ENCODE peak calls at places on chromosomes 4 and X, in six cellular contexts. R is stimulated activated CD4-positive, alpha-beta T cell treated with anti-CD3 and anti-CD28 coated beads, Interleukin-15, amount 100 ng/mL, for 1 hour; H is neuronal stem cell; I is amniotic epithelial cell; W is T-cell; L is stimulated activated CD8-positive, alpha-beta memory T cell treated with anti-CD3 and anti-CD28 coated beads, Interleukin-4, amount 100 ng/mL, for 24 hours. E is an unnamed sample.

GRCh38 chr4:167219090-167219489 is 15.2 kb downstream of the SPOCK3 start:
- DNase-seq in R (no peak), H (no peak), I (no peak), W (no peak), L (no peak), E (no peak)

GRCh38 chr4:74109116-74109791 is 10.3 kb upstream of the CXCL2 start:
- DNase-seq in R (no peak), H (no peak), I (peak; percentile 99), W (no peak), L (no peak), E (peak; percentile 75)

GRCh38 chr4:138492178-138492577 is 250.0 kb upstream of the SLC7A11 start:
- DNase-seq in R (no peak), H (no peak), I (no peak), W (no peak), L (no peak), E (no peak)

GRCh38 chr4:54423066-54423465 is 194.0 kb downstream of the PDGFRA start:
- DNase-seq in R (no peak), H (no peak), I (no peak), W (no peak), L (no peak), E (peak; percentile 29)

GRCh38 chr4:163762756-163763155 is 268.3 kb downstream of the TMA16 start:
- DNase-seq in R (no peak), H (no peak), I (no peak), W (no peak), L (no peak), E (no peak)

GRCh38 chrX:110204986-110205385 is 112.9 kb downstream of the AMMECR1 start:
- DNase-seq in R (no peak), H (no peak), I (peak; percentile 83), W (no peak), L (no peak), E (no peak)

GRCh38 chr4:119284876-119285611 is 36.9 kb downstream of the FABP2 start:
- DNase-seq in R (no peak), H (no peak), I (peak; percentile 59), W (no peak), L (no peak), E (no peak)

GRCh38 chr4:16820304-16820703 is 78.1 kb downstream of the LDB2 start:
- DNase-seq in R (no peak), H (no peak), I (no peak), W (no peak), L (no peak), E (no peak)

GRCh38 chr4:94828882-94829281 is 71.1 kb downstream of the BMPR1B start:
- DNase-seq in R (no peak), H (no peak), I (no peak), W (no peak), L (no peak), E (no peak)

GRCh38 chr4:80029364-80029763 is 43.7 kb downstream of the ANTXR2 start:
- DNase-seq in R (no peak), H (no peak), I (no peak), W (no peak), L (no peak), E (no peak)

GRCh38 chr4:37008199-37008598 is 236.3 kb upstream of the NWD2 start:
- DNase-seq in R (no peak), H (no peak), I (no peak), W (no peak), L (no peak), E (no peak)

GRCh38 chr4:169810325-169811323 is 52.9 kb upstream of the HPF1 start:
- DNase-seq in R (no peak), H (peak; percentile 63), I (peak; percentile 77), W (no peak), L (no peak), E (peak; percentile 74)

GRCh38 chrX:46704767-46705386 is 54.0 kb downstream of the SLC9A7 start:
- DNase-seq in R (no peak), H (no peak), I (peak; percentile 35), W (no peak), L (no peak), E (no peak)

GRCh38 chr4:41256740-41257256 is at the start of gene UCHL1:
- DNase-seq in R (no peak), H (peak; percentile 92), I (peak; percentile 79), W (no peak), L (no peak), E (peak; percentile 73)

GRCh38 chr4:153594208-153594607 is 89.9 kb upstream of the TLR2 start:
- DNase-seq in R (no peak), H (no peak), I (peak; percentile 53), W (no peak), L (no peak), E (peak; percentile 30)

GRCh38 chrX:132532955-132533354 is 44.1 kb upstream of the MBNL3 start:
- DNase-seq in R (no peak), H (no peak), I (peak; percentile 28), W (no peak), L (no peak), E (no peak)

GRCh38 chr4:147754037-147754445 is 22.2 kb downstream of the ARHGAP10 start:
- DNase-seq in R (no peak), H (no peak), I (peak; percentile 77), W (no peak), L (no peak), E (peak; percentile 59)

GRCh38 chr4:82648356-82648755 is 86.6 kb upstream of the TMEM150C start:
- DNase-seq in R (no peak), H (no peak), I (no peak), W (no peak), L (no peak), E (no peak)

GRCh38 chr4:137531951-137532868 is at the start of gene PCDH18:
- DNase-seq in R (no peak), H (peak; percentile 92), I (peak; percentile 92), W (no peak), L (no peak), E (peak; percentile 80)

GRCh38 chrX:120794525-120794975 is 81.1 kb downstream of the CT47B1 start:
- DNase-seq in R (no peak), H (no peak), I (peak; percentile 69), W (no peak), L (no peak), E (no peak)

GRCh38 chr4:137531121-137531520 is 1.2 kb downstream of the PCDH18 start:
- DNase-seq in R (no peak), H (no peak), I (no peak), W (no peak), L (no peak), E (no peak)

GRCh38 chr4:113565702-113566012 is 195.9 kb downstream of the CAMK2D start:
- DNase-seq in R (no peak), H (no peak), I (no peak), W (no peak), L (no peak), E (no peak)

GRCh38 chr4:38791005-38791404 is 8.2 kb upstream of the TLR10 start:
- DNase-seq in R (no peak), H (no peak), I (no peak), W (no peak), L (no peak), E (no peak)

GRCh38 chr4:118335774-118336173 is 17.0 kb downstream of the PRSS12 start:
- DNase-seq in R (no peak), H (no peak), I (no peak), W (no peak), L (no peak), E (no peak)

GRCh38 chr4:138843611-138844010 is 172.0 kb upstream of the NOCT start:
- DNase-seq in R (no peak), H (no peak), I (no peak), W (no peak), L (no peak), E (no peak)

GRCh38 chr4:8290701-8290970 is 21.1 kb downstream of the HTRA3 start:
- DNase-seq in R (no peak), H (no peak), I (no peak), W (no peak), L (no peak), E (no peak)